ENCODE peak calls at places on chromosome 18, in six cellular contexts. H, I, A, M, P and R are unnamed samples.

GRCh38 chr18:74173434-74173750 is 25.1 kb downstream of the TIMM21 start:
- DNase-seq in H (no peak), I (no peak), A (no peak), M (no peak), P (no peak), R (no peak)

GRCh38 chr18:72652990-72653593 is 109.0 kb upstream of the CBLN2 start:
- DNase-seq in H (peak; percentile 36), I (no peak), A (peak; percentile 24), M (peak; percentile 67), P (peak; percentile 18), R (peak; percentile 64)

GRCh38 chr18:49168970-49169619 is 218.3 kb upstream of the SMAD7 start:
- DNase-seq in H (no peak), I (no peak), A (peak; percentile 57), M (no peak), P (no peak), R (peak; percentile 35)

GRCh38 chr18:48803518-48803917 is 147.2 kb downstream of the SMAD7 start:
- DNase-seq in H (no peak), I (no peak), A (no peak), M (no peak), P (no peak), R (peak; percentile 9)

GRCh38 chr18:55275042-55275897 is 312.7 kb downstream of the TCF4 start:
- DNase-seq in H (no peak), I (no peak), A (no peak), M (no peak), P (no peak), R (no peak)

GRCh38 chr18:63422862-63423304 is 607 bp upstream of the VPS4B start:
- DNase-seq in H (no peak), I (peak; percentile 23), A (no peak), M (no peak), P (no peak), R (no peak)

GRCh38 chr18:48819276-48819675 is 131.5 kb downstream of the SMAD7 start:
- DNase-seq in H (no peak), I (no peak), A (peak; percentile 1), M (no peak), P (peak; percentile 12), R (no peak)

GRCh38 chr18:8989855-8990254 is 112.6 kb upstream of the NDUFV2 start:
- DNase-seq in H (no peak), I (no peak), A (peak; percentile 30), M (no peak), P (no peak), R (no peak)

GRCh38 chr18:6022089-6022444 is 126.7 kb upstream of the TMEM200C start:
- DNase-seq in H (no peak), I (no peak), A (no peak), M (no peak), P (no peak), R (no peak)

GRCh38 chr18:5628512-5629255 is 84.9 kb upstream of the EPB41L3 start:
- DNase-seq in H (no peak), I (peak; percentile 16), A (peak; percentile 37), M (peak; percentile 71), P (no peak), R (peak; percentile 82)

GRCh38 chr18:13653746-13654455 is 72.5 kb downstream of the FAM210A start:
- DNase-seq in H (no peak), I (no peak), A (no peak), M (peak; percentile 15), P (no peak), R (no peak)

GRCh38 chr18:23226386-23226785 is 91.1 kb downstream of the CABLES1 start:
- DNase-seq in H (no peak), I (no peak), A (no peak), M (no peak), P (no peak), R (no peak)

GRCh38 chr18:67845035-67845434 is 328.5 kb upstream of the DSEL start:
- DNase-seq in H (no peak), I (no peak), A (no peak), M (no peak), P (no peak), R (no peak)

GRCh38 chr18:37238271-37238670 is 327.3 kb downstream of the CELF4 start:
- DNase-seq in H (no peak), I (no peak), A (no peak), M (no peak), P (no peak), R (no peak)

GRCh38 chr18:48799724-48800315 is 150.9 kb downstream of the SMAD7 start:
- DNase-seq in H (no peak), I (no peak), A (peak; percentile 3), M (no peak), P (no peak), R (peak; percentile 15)

GRCh38 chr18:46402396-46402795 is 254.6 kb downstream of the LOXHD1 start:
- DNase-seq in H (no peak), I (no peak), A (no peak), M (no peak), P (no peak), R (no peak)

GRCh38 chr18:13379062-13379800 is 160.7 kb downstream of the LDLRAD4 start:
- DNase-seq in H (no peak), I (no peak), A (no peak), M (no peak), P (peak; percentile 5), R (no peak)

GRCh38 chr18:45245036-45245638 is 370.1 kb upstream of the SLC14A2 start:
- DNase-seq in H (no peak), I (no peak), A (no peak), M (no peak), P (no peak), R (no peak)

GRCh38 chr18:40437517-40437916 is 1517.5 kb upstream of the PIK3C3 start:
- DNase-seq in H (no peak), I (no peak), A (no peak), M (no peak), P (no peak), R (no peak)

GRCh38 chr18:59200787-59201186 is 19.2 kb upstream of the GRP start:
- DNase-seq in H (no peak), I (no peak), A (no peak), M (no peak), P (no peak), R (no peak)
- TF ChIP-seq CTCF in H (peak; percentile 14), I (no peak), A (no peak), M (peak; percentile 17), P (no peak), R (no peak)

GRCh38 chr18:3216987-3217386 is 2.8 kb downstream of the MYOM1 start:
- DNase-seq in H (no peak), I (no peak), A (no peak), M (no peak), P (no peak), R (no peak)
- H3K27me3 ChIP-seq in H (no peaks in the 10 kb centered on the region), I (no peaks in the 10 kb centered on the region), A (no peaks in the 10 kb centered on the region), M (no peaks in the 10 kb centered on the region), P (no peaks in the 10 kb centered on the region), R (no peaks in the 10 kb centered on the region)

DNA sequence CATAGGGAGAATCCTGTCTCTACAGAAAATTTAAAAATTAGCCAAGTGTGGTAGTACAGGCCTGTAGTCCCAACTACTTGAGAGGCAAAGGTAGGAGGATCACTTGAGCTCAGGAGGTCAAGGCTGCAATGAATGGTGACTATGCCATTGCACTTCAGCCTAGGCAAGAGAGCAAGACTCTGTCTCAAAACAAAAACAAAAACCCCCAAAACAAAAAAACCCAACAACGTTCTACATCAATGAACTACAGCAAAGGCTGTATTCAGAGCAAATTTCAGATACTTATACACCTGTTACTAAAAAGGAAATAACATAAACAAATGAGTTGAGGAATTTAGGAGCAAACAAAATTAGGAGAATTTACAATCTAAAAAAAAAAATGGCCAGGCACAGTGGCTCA is 22.6 kb downstream of the YES1 start:
- DNase-seq in H (no peak), I (no peak), A (no peak), M (no peak), P (no peak), R (no peak)
- TF ChIP-seq CTCF in H (no peak), I (no peak), A (no peak), M (no peak), P (no peak), R (no peak)

DNA sequence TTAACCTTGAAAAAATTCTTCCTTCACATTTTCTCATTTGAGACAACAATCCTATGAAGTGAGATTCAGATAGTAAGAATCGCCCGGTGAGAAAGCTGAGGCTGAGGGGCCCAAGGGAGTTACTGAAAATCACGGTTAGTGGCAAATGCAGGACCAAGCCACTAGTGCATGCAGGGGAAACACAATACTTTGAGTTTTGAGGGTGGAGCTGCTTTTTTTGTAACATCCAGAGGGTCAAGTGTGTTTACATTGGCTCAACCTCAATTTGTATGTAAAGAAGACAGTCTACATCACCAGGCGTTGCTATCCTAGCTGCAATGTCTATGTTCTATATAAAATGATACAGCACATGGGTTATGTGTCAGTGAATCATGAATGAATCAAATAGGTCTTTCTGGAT is 29.1 kb upstream of the LMAN1 start:
- DNase-seq in H (no peak), I (no peak), A (no peak), M (peak; percentile 26), P (no peak), R (no peak)
- H3K27me3 ChIP-seq in H (no peaks in the 10 kb centered on the region), I (no peaks in the 10 kb centered on the region), A (no peaks in the 10 kb centered on the region), M (no peaks in the 10 kb centered on the region), P (no peaks in the 10 kb centered on the region), R (no peaks in the 10 kb centered on the region)

GRCh38 chr18:24734058-24734457 is 273.6 kb downstream of the HRH4 start:
- DNase-seq in H (no peak), I (no peak), A (no peak), M (peak; percentile 65), P (no peak), R (no peak)
- TF ChIP-seq CTCF in H (peak; percentile 40), I (no peak), A (no peak), M (peak; percentile 54), P (peak; percentile 54), R (no peak)

DNA sequence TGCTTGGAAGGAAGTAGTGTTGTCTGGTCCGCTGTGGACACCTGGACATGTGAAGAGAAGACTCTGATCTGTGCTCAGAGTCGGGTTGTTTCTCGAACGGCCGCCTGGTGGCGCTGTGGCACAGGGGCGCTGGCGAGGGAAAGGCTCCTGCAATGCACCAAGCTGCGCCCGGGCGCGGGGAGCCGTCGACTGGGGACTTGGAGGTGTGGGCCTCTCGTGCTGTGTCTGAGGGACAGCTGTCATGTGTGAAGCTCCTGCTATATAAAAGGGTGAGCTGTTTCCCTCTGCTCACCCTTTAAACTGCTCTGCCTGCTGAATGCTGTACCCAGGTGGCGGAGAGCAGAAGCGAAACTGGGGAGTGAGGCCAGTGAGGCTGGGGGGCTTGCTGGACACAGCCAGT is 44.0 kb downstream of the GNAL start:
- DNase-seq in H (peak; percentile 17), I (peak; percentile 59), A (peak; percentile 72), M (peak; percentile 88), P (peak; percentile 58), R (peak; percentile 75)
- H3K27me3 ChIP-seq in H (peaks cover 16% of the 10 kb centered on the region), I (no peaks in the 10 kb centered on the region), A (no peaks in the 10 kb centered on the region), M (peaks cover 5% of the 10 kb centered on the region), P (no peaks in the 10 kb centered on the region), R (no peaks in the 10 kb centered on the region)